ENCODE peak calls at places on chromosome 18, in five cellular contexts. One of them, this sample, is unnamed.

GRCh38 chr18:45920367-45920766 is 46.8 kb downstream of the EPG5 start:
- DNase-seq in ovary: peak; percentile 69
- DNase-seq in GM06990: no peak
- DNase-seq in pancreas: peak; percentile 76
- DNase-seq in colonic mucosa: peak; percentile 68
- DNase-seq in this sample: peak; percentile 77

GRCh38 chr18:2905802-2906521 is 59.2 kb downstream of the EMILIN2 start:
- DNase-seq in ovary: peak; percentile 87
- DNase-seq in GM06990: peak; percentile 56
- DNase-seq in pancreas: peak; percentile 46
- DNase-seq in colonic mucosa: peak; percentile 81
- DNase-seq in this sample: peak; percentile 44

GRCh38 chr18:48979944-48980890 is 29.5 kb upstream of the SMAD7 start:
- DNase-seq in ovary: no peak
- DNase-seq in GM06990: no peak
- DNase-seq in pancreas: no peak
- DNase-seq in colonic mucosa: peak; percentile 36
- DNase-seq in this sample: no peak

GRCh38 chr18:77495079-77495478 is 245.4 kb downstream of the GALR1 start:
- DNase-seq in ovary: no peak
- DNase-seq in GM06990: no peak
- DNase-seq in pancreas: no peak
- DNase-seq in colonic mucosa: no peak
- DNase-seq in this sample: no peak

GRCh38 chr18:48605408-48605845 is 66.6 kb downstream of the CTIF start:
- DNase-seq in ovary: no peak
- DNase-seq in GM06990: no peak
- DNase-seq in pancreas: no peak
- DNase-seq in colonic mucosa: no peak
- DNase-seq in this sample: no peak

GRCh38 chr18:57982372-57983021 is 61.5 kb upstream of the NEDD4L start:
- DNase-seq in ovary: no peak
- DNase-seq in GM06990: no peak
- DNase-seq in pancreas: no peak
- DNase-seq in colonic mucosa: no peak
- DNase-seq in this sample: no peak

GRCh38 chr18:13303761-13304364 is 85.3 kb downstream of the LDLRAD4 start:
- DNase-seq in ovary: no peak
- DNase-seq in GM06990: no peak
- DNase-seq in pancreas: no peak
- DNase-seq in colonic mucosa: no peak
- DNase-seq in this sample: no peak

GRCh38 chr18:8834837-8835236 is 129.5 kb downstream of the MTCL1 start:
- DNase-seq in ovary: no peak
- DNase-seq in GM06990: no peak
- DNase-seq in pancreas: no peak
- DNase-seq in colonic mucosa: no peak
- DNase-seq in this sample: no peak

GRCh38 chr18:76451475-76452331 is 43.3 kb downstream of the ZNF516 start:
- DNase-seq in ovary: peak; percentile 46
- DNase-seq in GM06990: no peak
- DNase-seq in pancreas: no peak
- DNase-seq in colonic mucosa: no peak
- DNase-seq in this sample: no peak

GRCh38 chr18:48676756-48677368 is 138.0 kb downstream of the CTIF start:
- DNase-seq in ovary: peak; percentile 82
- DNase-seq in GM06990: peak; percentile 48
- DNase-seq in pancreas: peak; percentile 47
- DNase-seq in colonic mucosa: peak; percentile 66
- DNase-seq in this sample: peak; percentile 72

GRCh38 chr18:36175481-36175880 is 11.8 kb upstream of the MOCOS start:
- DNase-seq in ovary: no peak
- DNase-seq in GM06990: no peak
- DNase-seq in pancreas: no peak
- DNase-seq in colonic mucosa: no peak
- DNase-seq in this sample: no peak

GRCh38 chr18:60070631-60071030 is 170.8 kb downstream of the PMAIP1 start:
- DNase-seq in ovary: no peak
- DNase-seq in GM06990: no peak
- DNase-seq in pancreas: no peak
- DNase-seq in colonic mucosa: no peak
- DNase-seq in this sample: no peak

GRCh38 chr18:70321616-70322015 is 32.8 kb downstream of the SOCS6 start:
- DNase-seq in ovary: no peak
- DNase-seq in GM06990: no peak
- DNase-seq in pancreas: no peak
- DNase-seq in colonic mucosa: no peak
- DNase-seq in this sample: no peak

GRCh38 chr18:45617284-45617683 is 2.0 kb downstream of the SLC14A2 start:
- DNase-seq in ovary: peak; percentile 74
- DNase-seq in GM06990: no peak
- DNase-seq in pancreas: no peak
- DNase-seq in colonic mucosa: peak; percentile 90
- DNase-seq in this sample: peak; percentile 75

GRCh38 chr18:336753-337152 is 68.9 kb upstream of the THOC1 start:
- DNase-seq in ovary: no peak
- DNase-seq in GM06990: no peak
- DNase-seq in pancreas: no peak
- DNase-seq in colonic mucosa: no peak
- DNase-seq in this sample: no peak

GRCh38 chr18:12430137-12430990 is 22.6 kb downstream of the PRELID3A start:
- DNase-seq in ovary: no peak
- DNase-seq in GM06990: no peak
- DNase-seq in pancreas: no peak
- DNase-seq in colonic mucosa: no peak
- DNase-seq in this sample: no peak

GRCh38 chr18:33745396-33745795 is 167.4 kb downstream of the ASXL3 start:
- DNase-seq in ovary: no peak
- DNase-seq in GM06990: no peak
- DNase-seq in pancreas: no peak
- DNase-seq in colonic mucosa: no peak
- DNase-seq in this sample: no peak

GRCh38 chr18:33749831-33750230 is 171.8 kb downstream of the ASXL3 start:
- DNase-seq in ovary: no peak
- DNase-seq in GM06990: peak; percentile 28
- DNase-seq in pancreas: no peak
- DNase-seq in colonic mucosa: no peak
- DNase-seq in this sample: no peak

GRCh38 chr18:33746261-33746660 is 168.2 kb downstream of the ASXL3 start:
- DNase-seq in ovary: no peak
- DNase-seq in GM06990: no peak
- DNase-seq in pancreas: no peak
- DNase-seq in colonic mucosa: no peak
- DNase-seq in this sample: no peak

DNA sequence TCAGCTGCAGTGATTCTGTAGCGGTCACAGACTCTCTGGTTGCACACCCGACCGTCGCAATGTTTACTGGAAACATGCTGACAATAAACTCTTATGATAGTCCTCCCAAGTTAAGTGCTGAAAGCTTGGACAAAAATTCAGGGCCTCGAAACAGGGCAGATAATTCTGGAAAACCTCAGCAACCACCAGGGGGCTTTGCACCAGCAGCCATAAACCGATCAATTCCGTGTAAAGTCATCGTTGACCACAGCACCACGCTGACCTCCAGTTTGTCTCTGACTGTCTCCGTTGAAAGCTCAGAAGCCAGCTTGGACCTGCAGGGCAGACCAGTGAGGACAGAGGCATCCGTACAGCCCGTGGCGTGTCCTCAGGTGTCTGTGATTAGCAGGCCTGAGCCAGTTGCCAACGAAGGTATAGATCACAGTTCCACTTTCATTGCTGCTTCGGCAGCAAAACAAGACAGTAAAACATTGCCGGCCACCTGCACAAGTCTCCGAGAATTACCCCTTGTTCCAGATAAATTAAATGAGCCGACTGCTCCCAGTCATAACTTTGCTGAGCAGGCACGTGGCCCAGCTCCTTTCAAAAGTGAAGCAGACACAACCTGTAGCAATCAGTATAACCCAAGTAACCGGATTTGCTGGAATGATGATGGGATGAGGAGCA is 166.1 kb downstream of the ASXL3 start:
- DNase-seq in ovary: no peak
- DNase-seq in GM06990: no peak
- DNase-seq in pancreas: no peak
- DNase-seq in colonic mucosa: peak; percentile 19
- DNase-seq in this sample: no peak
- TF ChIP-seq CTCF in ovary: no peak
- TF ChIP-seq CTCF in GM06990: peak; percentile 14
- TF ChIP-seq CTCF in pancreas: no peak
- TF ChIP-seq CTCF in colonic mucosa: no peak
- TF ChIP-seq CTCF in this sample: no peak

GRCh38 chr18:52484977-52485376 is 145.0 kb downstream of the DCC start:
- DNase-seq in ovary: no peak
- DNase-seq in GM06990: no peak
- DNase-seq in pancreas: no peak
- DNase-seq in colonic mucosa: no peak
- DNase-seq in this sample: no peak
- TF ChIP-seq CTCF in ovary: no peak
- TF ChIP-seq CTCF in GM06990: no peak
- TF ChIP-seq CTCF in pancreas: no peak
- TF ChIP-seq CTCF in colonic mucosa: no peak
- TF ChIP-seq CTCF in this sample: no peak

GRCh38 chr18:23825978-23826405 is 136.7 kb downstream of the LAMA3 start:
- DNase-seq in ovary: peak; percentile 61
- DNase-seq in GM06990: no peak
- DNase-seq in pancreas: no peak
- DNase-seq in colonic mucosa: no peak
- DNase-seq in this sample: peak; percentile 90

GRCh38 chr18:23822590-23823385 is 133.5 kb downstream of the LAMA3 start:
- DNase-seq in ovary: no peak
- DNase-seq in GM06990: no peak
- DNase-seq in pancreas: no peak
- DNase-seq in colonic mucosa: no peak
- DNase-seq in this sample: no peak

GRCh38 chr18:23825496-23825895 is 136.2 kb downstream of the LAMA3 start:
- DNase-seq in ovary: no peak
- DNase-seq in GM06990: no peak
- DNase-seq in pancreas: no peak
- DNase-seq in colonic mucosa: no peak
- DNase-seq in this sample: no peak

GRCh38 chr18:23824704-23825103 is 135.5 kb downstream of the LAMA3 start:
- DNase-seq in ovary: no peak
- DNase-seq in GM06990: no peak
- DNase-seq in pancreas: no peak
- DNase-seq in colonic mucosa: no peak
- DNase-seq in this sample: no peak

GRCh38 chr18:23824235-23824634 is 135.0 kb downstream of the LAMA3 start:
- DNase-seq in ovary: no peak
- DNase-seq in GM06990: no peak
- DNase-seq in pancreas: no peak
- DNase-seq in colonic mucosa: no peak
- DNase-seq in this sample: no peak
- TF ChIP-seq CTCF in ovary: no peak
- TF ChIP-seq CTCF in GM06990: no peak
- TF ChIP-seq CTCF in pancreas: no peak
- TF ChIP-seq CTCF in colonic mucosa: no peak
- TF ChIP-seq CTCF in this sample: no peak

DNA sequence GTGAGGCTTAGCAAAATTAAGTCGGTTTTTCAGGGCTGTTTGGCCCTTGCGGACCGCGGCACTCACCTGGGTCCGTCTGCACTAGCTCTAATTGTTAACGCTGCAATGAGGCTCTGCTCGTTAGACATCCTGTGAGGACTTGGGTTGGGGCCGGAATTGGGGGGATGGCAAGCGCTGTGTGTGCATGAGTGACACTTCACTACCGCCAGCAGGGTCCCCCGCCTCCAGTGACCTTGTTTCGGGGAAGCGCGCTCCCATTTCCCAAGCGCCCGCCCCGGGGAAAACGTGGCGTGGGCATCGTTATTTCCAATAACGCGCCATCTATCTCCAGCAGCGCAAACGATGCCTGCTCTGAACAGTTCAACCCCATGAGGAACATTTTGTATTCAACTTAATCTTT is 54.2 kb downstream of the KCNG2 start:
- DNase-seq in ovary: no peak
- DNase-seq in GM06990: no peak
- DNase-seq in pancreas: no peak
- DNase-seq in colonic mucosa: no peak
- DNase-seq in this sample: no peak
- TF ChIP-seq CTCF in ovary: no peak
- TF ChIP-seq CTCF in GM06990: no peak
- TF ChIP-seq CTCF in pancreas: no peak
- TF ChIP-seq CTCF in colonic mucosa: no peak
- TF ChIP-seq CTCF in this sample: no peak

GRCh38 chr18:47397671-47398319 is 146.3 kb upstream of the SKOR2 start:
- DNase-seq in ovary: no peak
- DNase-seq in GM06990: no peak
- DNase-seq in pancreas: no peak
- DNase-seq in colonic mucosa: peak; percentile 46
- DNase-seq in this sample: no peak
- TF ChIP-seq CTCF in ovary: no peak
- TF ChIP-seq CTCF in GM06990: peak; percentile 64
- TF ChIP-seq CTCF in pancreas: no peak
- TF ChIP-seq CTCF in colonic mucosa: peak; percentile 42
- TF ChIP-seq CTCF in this sample: no peak